ENCODE peak calls at places on chromosomes 3 and 15, in nine cellular contexts. V is activated CD8-positive, alpha-beta memory T cell treated with anti-CD3 and anti-CD28 coated beads, Interleukin-2, amount 50 U/mL, for 48 hours; J is nephron progenitor cell; T is cardiac septum; I is mucosa of gallbladder; W is astrocyte; U is fibroblast of lung; C is skeletal muscle cell; P is effector CD8-positive, alpha-beta T cell. G is an unnamed sample.

GRCh38 chr15:97037080-97037479 is 706.6 kb downstream of the NR2F2 start:
- DNase-seq in W (peak), U (peak), J (no peak), P (no peak), T (no peak), V (no peak), C (no peak), I (no peak), G (no peak)

GRCh38 chr3:113454057-113454456 is 12.8 kb upstream of the CFAP44 start:
- DNase-seq in C (no peak), U (no peak), J (no peak), V (no peak), T (no peak), I (no peak), W (no peak), P (no peak), G (no peak)

GRCh38 chr3:50577348-50577747 is 8.0 kb downstream of the HEMK1 start:
- DNase-seq in I (no peak), J (no peak), V (no peak), C (no peak), P (no peak), T (no peak), U (no peak), W (no peak), G (no peak)

GRCh38 chr3:133522036-133522435 is 51.5 kb upstream of the CDV3 start:
- DNase-seq in J (no peak), U (no peak), I (no peak), V (no peak), P (no peak), C (no peak), W (no peak), T (no peak), G (no peak)

GRCh38 chr3:52054689-52055511 is 1.5 kb downstream of the DUSP7 start:
- DNase-seq in W (no peak), C (no peak), T (no peak), U (no peak), J (peak), V (peak), P (no peak), I (no peak), G (no peak)

GRCh38 chr3:184977796-184978195 is 165.8 kb downstream of the VPS8 start:
- DNase-seq in J (no peak), P (no peak), U (no peak), V (no peak), T (no peak), W (no peak), C (no peak), I (no peak), G (no peak)

GRCh38 chr15:61205427-61205826 is 23.7 kb downstream of the RORA start:
- DNase-seq in W (peak), I (no peak), V (no peak), U (no peak), T (no peak), C (no peak), P (no peak), J (no peak), G (no peak)

GRCh38 chr3:52253314-52254260 is 8.0 kb downstream of the PPM1M start:
- DNase-seq in V (peak), J (no peak), T (no peak), I (peak), P (peak), C (no peak), U (no peak), W (no peak), G (no peak)

GRCh38 chr15:65303687-65304392 is 637 bp upstream of the RNU5B-1 start:
- DNase-seq in P (no peak), J (peak), U (peak), C (no peak), V (peak), T (no peak), I (peak), W (peak), G (no peak)

GRCh38 chr15:54556231-54556630 is 578.0 kb downstream of the UNC13C start:
- DNase-seq in J (no peak), C (no peak), U (no peak), W (no peak), P (no peak), I (no peak), V (no peak), T (no peak), G (no peak)

GRCh38 chr3:52280046-52280445 is 1.6 kb upstream of the WDR82 start:
- DNase-seq in T (no peak), P (no peak), W (peak), C (peak), J (no peak), U (peak), V (no peak), I (no peak), G (no peak)

GRCh38 chr3:85360742-85361387 is 402.1 kb downstream of the CADM2 start:
- DNase-seq in C (no peak), W (peak), V (no peak), I (peak), P (no peak), J (peak), U (peak), T (no peak), G (no peak)

G was measured in GM18507.